ENCODE peak calls at places on chromosomes 13 and 19, in seven cellular contexts. T is cardiac muscle cell, V is HFFc6, A is heart left ventricle, R is progenitor cell of endocrine pancreas, I is neural crest cell, J is fibroblast of the aortic adventitia. C is an unnamed sample.

GRCh38 chr19:17320435-17320834 is 11.1 kb downstream of the DDA1 start:
- DNase-seq in T (no peak), V (no peak), A (no peak), R (no peak), I (no peak), J (no peak), C (no peak)

GRCh38 chr13:93230466-93230865 is 3.9 kb downstream of the GPC6 start:
- DNase-seq in T (peak), V (peak), A (no peak), R (no peak), I (no peak), J (peak), C (no peak)

GRCh38 chr13:39892731-39893293 is 237.3 kb downstream of the COG6 start:
- DNase-seq in T (peak), V (no peak), A (peak), R (no peak), I (no peak), J (peak), C (no peak)

GRCh38 chr13:51728972-51729371 is 75.0 kb downstream of the DHRS12 start:
- DNase-seq in T (peak), V (peak), A (no peak), R (no peak), I (no peak), J (peak), C (no peak)

GRCh38 chr13:32530841-32531253 is 7.7 kb downstream of the N4BP2L2 start:
- DNase-seq in T (peak), V (peak), A (peak), R (no peak), I (no peak), J (peak), C (no peak)

GRCh38 chr13:105196052-105196451 is 1339.4 kb downstream of the EFNB2 start:
- DNase-seq in T (peak), V (peak), A (no peak), R (no peak), I (no peak), J (peak), C (no peak)

GRCh38 chr19:8310342-8311055 is 2.3 kb upstream of the CD320 start:
- DNase-seq in T (no peak), V (peak), A (no peak), R (no peak), I (no peak), J (no peak), C (no peak)

GRCh38 chr19:15297416-15298224 is 34.7 kb downstream of the BRD4 start:
- DNase-seq in T (peak), V (peak), A (no peak), R (no peak), I (no peak), J (peak), C (no peak)

GRCh38 chr13:51005566-51005965 is 96.0 kb downstream of the RNASEH2B start:
- DNase-seq in T (no peak), V (no peak), A (no peak), R (no peak), I (no peak), J (no peak), C (no peak)

GRCh38 chr19:7823902-7824301 is 6.1 kb upstream of the EVI5L start:
- DNase-seq in T (no peak), V (no peak), A (no peak), R (no peak), I (no peak), J (no peak), C (no peak)

GRCh38 chr19:47538812-47539211 is 23.9 kb upstream of the NAPA start:
- DNase-seq in T (no peak), V (no peak), A (no peak), R (no peak), I (no peak), J (no peak), C (no peak)

GRCh38 chr19:47541507-47541906 is 26.6 kb upstream of the NAPA start:
- DNase-seq in T (peak), V (no peak), A (no peak), R (no peak), I (no peak), J (no peak), C (no peak)

GRCh38 chr19:47539747-47540311 is 25.0 kb upstream of the NAPA start:
- DNase-seq in T (no peak), V (no peak), A (no peak), R (no peak), I (no peak), J (no peak), C (no peak)

GRCh38 chr19:47542030-47542475 is 27.2 kb upstream of the NAPA start:
- DNase-seq in T (peak), V (no peak), A (peak), R (no peak), I (no peak), J (peak), C (no peak)

DNA sequence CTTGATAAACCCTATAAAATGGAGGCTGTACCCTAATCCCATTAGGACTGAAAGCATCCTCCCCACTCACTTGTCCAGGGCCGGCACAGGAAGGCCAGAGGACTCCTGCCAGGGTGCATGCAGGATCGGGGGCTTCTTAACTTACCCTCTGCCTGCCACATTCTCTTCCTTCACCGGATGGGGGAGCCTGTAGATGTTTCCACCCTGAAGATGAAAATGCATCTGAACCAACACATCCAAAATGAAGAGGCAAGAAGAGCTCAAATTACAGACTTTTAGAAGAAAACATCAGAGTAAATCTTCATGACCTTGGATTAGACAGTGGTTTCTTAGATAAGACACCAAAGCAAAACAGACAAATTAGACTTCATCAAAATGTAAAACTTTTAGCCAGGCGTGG is 25.9 kb upstream of the NAPA start:
- DNase-seq in T (peak), V (peak), A (no peak), R (no peak), I (no peak), J (peak), C (no peak)
- TF ChIP-seq CTCF in T (peak), V (peak), A (no peak), R (peak), I (peak), J (peak), C (no peak)

GRCh38 chr19:13966684-13967128 is 14.4 kb downstream of the DCAF15 start:
- DNase-seq in T (no peak), V (no peak), A (no peak), R (no peak), I (no peak), J (no peak), C (no peak)
- TF ChIP-seq CTCF in T (no peak), V (no peak), A (no peak), R (no peak), I (no peak), J (no peak), C (no peak)

GRCh38 chr13:48400820-48401219 is 12.1 kb downstream of the LPAR6 start:
- DNase-seq in T (peak), V (peak), A (no peak), R (no peak), I (no peak), J (peak), C (no peak)
- TF ChIP-seq CTCF in T (peak), V (no peak), A (no peak), R (no peak), I (no peak), J (no peak), C (no peak)

GRCh38 chr19:48987323-48987722 is 5.8 kb downstream of the GYS1 start:
- DNase-seq in T (no peak), V (no peak), A (no peak), R (no peak), I (no peak), J (no peak), C (no peak)
- TF ChIP-seq CTCF in T (no peak), V (no peak), A (no peak), R (no peak), I (no peak), J (no peak), C (no peak)

GRCh38 chr19:53809518-53810186 is 14.5 kb downstream of the NLRP12 start:
- DNase-seq in T (no peak), V (no peak), A (no peak), R (no peak), I (no peak), J (no peak), C (peak)
- TF ChIP-seq CTCF in T (peak), V (peak), A (no peak), R (peak), I (peak), J (peak), C (peak)

GRCh38 chr19:48617146-48617937 is 1.6 kb downstream of the RPL18 start:
- DNase-seq in T (peak), V (no peak), A (no peak), R (no peak), I (no peak), J (peak), C (no peak)
- TF ChIP-seq CTCF in T (peak), V (no peak), A (no peak), R (no peak), I (no peak), J (peak), C (no peak)

GRCh38 chr13:113862766-113863510 is 938 bp downstream of the GAS6 start:
- DNase-seq in T (peak), V (no peak), A (peak), R (no peak), I (no peak), J (peak), C (peak)

GRCh38 chr13:113860579-113861432 is 3.1 kb downstream of the GAS6 start:
- DNase-seq in T (peak), V (no peak), A (no peak), R (peak), I (no peak), J (peak), C (no peak)

GRCh38 chr13:113862191-113862765 is 1.6 kb downstream of the GAS6 start:
- DNase-seq in T (no peak), V (peak), A (no peak), R (no peak), I (no peak), J (no peak), C (no peak)

GRCh38 chr13:113860051-113860471 is 3.8 kb downstream of the GAS6 start:
- DNase-seq in T (no peak), V (no peak), A (no peak), R (no peak), I (no peak), J (no peak), C (no peak)

GRCh38 chr13:113861433-113862030 is 2.3 kb downstream of the GAS6 start:
- DNase-seq in T (no peak), V (peak), A (no peak), R (no peak), I (no peak), J (no peak), C (no peak)
- TF ChIP-seq CTCF in T (no peak), V (peak), A (no peak), R (no peak), I (no peak), J (no peak), C (no peak)

GRCh38 chr13:44026194-44026593 is 146.5 kb downstream of the LACC1 start:
- DNase-seq in T (no peak), V (no peak), A (no peak), R (no peak), I (no peak), J (no peak), C (no peak)

GRCh38 chr13:44030615-44031014 is 150.9 kb downstream of the LACC1 start:
- DNase-seq in T (no peak), V (no peak), A (no peak), R (no peak), I (no peak), J (peak), C (no peak)

GRCh38 chr13:44035400-44035799 is 155.7 kb downstream of the LACC1 start:
- DNase-seq in T (no peak), V (no peak), A (no peak), R (no peak), I (no peak), J (no peak), C (no peak)

GRCh38 chr13:44032801-44033200 is 153.1 kb downstream of the LACC1 start:
- DNase-seq in T (no peak), V (no peak), A (no peak), R (no peak), I (no peak), J (no peak), C (no peak)

DNA sequence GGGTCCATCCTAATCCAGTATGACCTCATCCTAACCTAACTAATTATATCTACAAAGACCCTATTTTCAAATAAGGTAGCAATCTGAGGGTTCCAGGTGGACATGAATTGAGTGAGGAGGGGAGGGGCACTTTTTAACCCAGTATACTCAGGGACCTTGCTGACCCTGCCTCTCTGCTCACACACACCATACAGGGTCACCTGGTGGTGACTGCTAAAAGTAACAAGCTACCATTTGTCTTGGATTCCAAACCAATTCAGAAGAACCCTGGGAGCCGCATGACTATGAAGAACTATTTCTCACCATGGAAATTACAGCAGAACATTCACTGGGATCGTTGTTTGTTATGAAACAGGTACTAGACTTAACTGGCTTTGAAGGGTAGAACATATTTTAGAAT is 151.9 kb downstream of the LACC1 start:
- DNase-seq in T (no peak), V (no peak), A (no peak), R (no peak), I (no peak), J (no peak), C (no peak)
- TF ChIP-seq CTCF in T (no peak), V (no peak), A (no peak), R (no peak), I (no peak), J (no peak), C (no peak)

DNA sequence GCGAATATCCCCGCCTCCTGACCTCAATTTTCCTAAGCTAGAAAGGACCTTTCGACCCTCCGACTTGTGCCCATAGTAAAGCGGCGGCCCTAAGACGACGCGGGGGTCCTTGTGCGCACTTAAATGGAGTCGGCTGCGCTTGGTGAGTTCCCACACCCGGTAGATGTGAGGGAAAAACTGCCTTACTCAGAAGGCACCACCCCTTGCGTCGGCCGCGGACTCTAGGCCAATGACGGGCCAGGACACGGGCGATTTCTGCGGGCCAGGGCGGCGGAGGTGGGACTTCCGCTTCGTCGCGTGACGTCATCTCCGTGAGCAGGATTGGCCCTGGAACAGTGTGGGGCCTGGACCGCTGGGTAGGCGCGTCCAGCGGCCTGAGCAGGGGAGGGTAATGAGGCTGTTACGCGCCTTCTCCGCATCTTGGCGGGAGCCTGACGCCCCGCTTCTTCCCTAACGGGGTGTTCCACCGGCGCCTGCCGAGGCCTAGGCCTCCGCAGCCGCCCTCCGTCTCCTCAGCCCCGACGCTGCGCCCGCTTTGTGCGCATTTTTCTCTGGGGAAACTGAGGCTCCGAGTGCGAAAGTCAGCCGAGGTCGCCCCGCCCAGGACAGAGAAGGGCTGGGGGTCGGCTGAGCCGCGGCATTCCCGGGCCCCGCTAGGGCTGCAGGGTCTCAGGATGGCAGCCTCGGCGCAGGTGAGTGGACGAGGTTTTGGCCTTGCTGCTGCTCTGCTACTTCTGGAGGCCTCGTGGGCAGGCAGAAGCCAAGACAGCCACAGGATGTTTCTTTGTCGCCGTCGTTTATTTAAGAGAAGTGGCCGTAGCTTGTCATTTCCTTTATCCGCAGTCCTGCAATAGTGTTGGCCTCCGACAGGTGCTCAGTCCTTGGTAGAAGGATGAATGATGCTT is at the start of gene ZNF543:
- DNase-seq in T (peak), V (peak), A (peak), R (peak), I (peak), J (peak), C (peak)
- TF ChIP-seq CTCF in T (no peak), V (peak), A (no peak), R (no peak), I (no peak), J (no peak), C (no peak)

GRCh38 chr19:5026706-5027273 is 57.9 kb downstream of the KDM4B start:
- DNase-seq in T (peak), V (no peak), A (no peak), R (no peak), I (no peak), J (peak), C (no peak)
- TF ChIP-seq CTCF in T (no peak), V (peak), A (no peak), R (no peak), I (no peak), J (peak), C (no peak)